ENCODE peak calls at places on chromosomes 16 and 17, in nine cellular contexts. H is adrenal gland, P is neural progenitor cell, X is mammary epithelial cell, M is ovary, A is transverse colon, J is fibroblast of the aortic adventitia, S is kidney epithelial cell, G is fibroblast of lung. L is an unnamed sample.

GRCh38 chr16:397736-398332 is 835 bp downstream of the NME4 start:
- DNase-seq in X (no peak), S (no peak), M (peak; percentile 66), J (peak; percentile 51), A (peak; percentile 81), G (peak; percentile 73), P (peak; percentile 91), H (peak; percentile 92), L (peak; percentile 53)

GRCh38 chr16:89449726-89450335 is 40.5 kb downstream of the ANKRD11 start:
- DNase-seq in S (no peak), A (no peak), J (no peak), X (peak; percentile 42), M (no peak), G (no peak), H (no peak), P (no peak), L (peak; percentile 46)

GRCh38 chr17:34503804-34504203 is 75.6 kb upstream of the TMEM132E start:
- DNase-seq in X (no peak), P (peak; percentile 16), H (peak; percentile 68), S (no peak), M (no peak), A (peak; percentile 14), J (no peak), G (no peak), L (no peak)

GRCh38 chr17:64133546-64134215 is 3.7 kb upstream of the ERN1 start:
- DNase-seq in A (no peak), P (peak; percentile 81), G (peak; percentile 79), M (no peak), J (peak; percentile 81), S (no peak), H (peak; percentile 76), X (peak; percentile 54), L (peak; percentile 76)

GRCh38 chr16:27402964-27403600 is 1.1 kb downstream of the IL21R start:
- DNase-seq in P (no peak), G (no peak), J (no peak), S (no peak), X (no peak), A (no peak), M (no peak), H (no peak), L (no peak)

GRCh38 chr17:76983431-76983830 is 115.2 kb downstream of the MGAT5B start:
- DNase-seq in M (no peak), S (no peak), H (no peak), J (no peak), G (no peak), X (no peak), A (no peak), P (no peak), L (no peak)

GRCh38 chr16:52812945-52813556 is 239.6 kb downstream of the CHD9NB start:
- DNase-seq in G (peak; percentile 89), J (peak; percentile 5), S (peak; percentile 42), M (no peak), A (no peak), P (no peak), H (no peak), X (peak; percentile 83), L (peak; percentile 81)

GRCh38 chr17:42670199-42670924 is 6.4 kb downstream of the PLEKHH3 start:
- DNase-seq in P (peak; percentile 79), M (no peak), H (no peak), S (no peak), A (no peak), G (no peak), X (no peak), J (no peak), L (no peak)

GRCh38 chr17:39929657-39930407 is 2.3 kb downstream of the LRRC3C start:
- DNase-seq in G (peak; percentile 60), M (no peak), P (no peak), S (no peak), H (no peak), A (no peak), J (peak; percentile 89), X (peak; percentile 58), L (peak; percentile 77)

GRCh38 chr17:40791808-40792436 is 7.8 kb downstream of the KRT28 start:
- DNase-seq in M (no peak), G (peak; percentile 68), A (no peak), S (peak; percentile 9), J (peak; percentile 66), H (no peak), X (peak; percentile 9), P (peak; percentile 52), L (peak; percentile 62)

GRCh38 chr17:78957076-78957475 is 22.6 kb downstream of the LGALS3BP start:
- DNase-seq in H (no peak), P (no peak), A (no peak), G (peak; percentile 61), M (no peak), S (no peak), J (peak; percentile 34), X (no peak), L (peak; percentile 84)

GRCh38 chr17:57701121-57701520 is 44.0 kb downstream of the CCDC182 start:
- DNase-seq in M (no peak), A (no peak), H (no peak), J (no peak), S (no peak), X (no peak), P (no peak), G (no peak), L (no peak)

GRCh38 chr16:85416267-85417109 is 196.6 kb upstream of the GSE1 start:
- DNase-seq in G (peak; percentile 36), X (peak; percentile 13), S (no peak), H (no peak), J (peak; percentile 30), A (peak; percentile 86), P (peak; percentile 63), M (peak; percentile 22), L (peak; percentile 36)

GRCh38 chr16:84874004-84874435 is 54.2 kb downstream of the CRISPLD2 start:
- DNase-seq in S (no peak), H (no peak), X (no peak), A (no peak), G (no peak), P (no peak), J (no peak), M (no peak), L (no peak)

DNA sequence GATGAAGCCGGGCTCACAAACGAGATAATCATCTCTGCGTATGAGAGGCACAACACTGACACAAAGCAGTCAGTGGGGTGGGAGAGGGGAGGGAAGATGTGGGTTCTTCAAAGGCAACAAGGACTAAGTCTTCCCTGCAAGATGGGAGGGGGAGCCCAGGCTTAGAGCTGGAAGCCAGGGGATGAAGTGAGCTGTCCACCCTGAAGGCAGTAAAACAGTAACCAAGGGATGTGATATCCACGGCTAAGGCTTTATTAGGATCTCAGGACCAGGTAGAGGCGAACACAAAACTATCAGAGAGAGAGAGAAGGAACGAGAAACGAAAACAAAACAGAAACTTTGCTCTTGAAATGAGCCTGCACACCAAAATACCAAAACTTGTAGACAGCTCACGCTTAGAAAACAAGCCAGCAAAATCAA is 115.9 kb downstream of the DYNLRB2 start:
- DNase-seq in X (no peak), H (no peak), S (no peak), G (no peak), J (no peak), M (no peak), P (peak; percentile 32), A (no peak), L (no peak)
- H3K4me3 ChIP-seq in X (no peak overlapping the region), H (no peak overlapping the region), S (no peak overlapping the region), G (no peak overlapping the region), J (no peak overlapping the region), M (no peak overlapping the region), P (no peak overlapping the region), A (no peak overlapping the region), L (no peak overlapping the region)

GRCh38 chr16:9197957-9198661 is 106.7 kb downstream of the HAPSTR1 start:
- DNase-seq in H (no peak), G (no peak), M (no peak), A (no peak), J (no peak), P (no peak), X (no peak), S (no peak), L (no peak)

GRCh38 chr16:9199312-9199711 is 107.9 kb downstream of the HAPSTR1 start:
- DNase-seq in G (no peak), M (no peak), J (no peak), H (no peak), X (no peak), A (no peak), P (no peak), S (no peak), L (no peak)

GRCh38 chr16:9195301-9195700 is 103.9 kb downstream of the HAPSTR1 start:
- DNase-seq in P (no peak), M (no peak), H (no peak), X (no peak), G (no peak), J (no peak), A (no peak), S (no peak), L (no peak)

DNA sequence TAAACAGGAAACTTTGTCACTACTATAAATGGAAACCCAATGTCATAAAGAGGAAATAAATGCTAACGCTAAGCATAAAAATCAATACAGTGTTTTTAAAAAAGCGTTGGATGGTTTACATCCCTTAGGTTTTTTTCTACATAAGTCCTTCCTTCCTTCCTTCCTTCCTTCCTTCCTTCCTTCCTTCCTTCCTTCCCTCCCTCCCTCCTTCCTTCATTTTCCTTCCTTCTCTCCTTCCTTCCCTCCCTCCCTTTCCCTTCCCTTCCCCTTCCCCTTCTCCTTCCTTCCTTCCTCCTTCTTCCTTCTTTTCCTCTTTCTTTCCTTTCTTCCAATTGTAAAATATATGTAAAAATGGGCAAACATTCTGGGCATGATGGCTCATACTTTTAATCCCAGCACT is 108.3 kb downstream of the HAPSTR1 start:
- DNase-seq in S (no peak), M (no peak), P (no peak), X (no peak), H (no peak), G (no peak), J (no peak), A (no peak), L (no peak)
- TF ChIP-seq CTCF in S (no peak), M (no peak), P (no peak), X (no peak), H (no peak), G (no peak), J (no peak), A (no peak), L (no peak)

GRCh38 chr17:9003355-9004131 is 17.8 kb upstream of the NTN1 start:
- DNase-seq in S (no peak), J (no peak), M (no peak), G (no peak), A (no peak), P (peak; percentile 95), H (peak; percentile 14), X (peak; percentile 21), L (no peak)
- H3K4me3 ChIP-seq in S (no peak overlapping the region), J (no peak overlapping the region), M (peak overlapping the region; percentile 36), G (no peak overlapping the region), A (peak overlapping the region; percentile 46), P (peak overlapping the region; percentile 66), H (peak overlapping the region; percentile 48), X (no peak overlapping the region), L (no peak overlapping the region)

DNA sequence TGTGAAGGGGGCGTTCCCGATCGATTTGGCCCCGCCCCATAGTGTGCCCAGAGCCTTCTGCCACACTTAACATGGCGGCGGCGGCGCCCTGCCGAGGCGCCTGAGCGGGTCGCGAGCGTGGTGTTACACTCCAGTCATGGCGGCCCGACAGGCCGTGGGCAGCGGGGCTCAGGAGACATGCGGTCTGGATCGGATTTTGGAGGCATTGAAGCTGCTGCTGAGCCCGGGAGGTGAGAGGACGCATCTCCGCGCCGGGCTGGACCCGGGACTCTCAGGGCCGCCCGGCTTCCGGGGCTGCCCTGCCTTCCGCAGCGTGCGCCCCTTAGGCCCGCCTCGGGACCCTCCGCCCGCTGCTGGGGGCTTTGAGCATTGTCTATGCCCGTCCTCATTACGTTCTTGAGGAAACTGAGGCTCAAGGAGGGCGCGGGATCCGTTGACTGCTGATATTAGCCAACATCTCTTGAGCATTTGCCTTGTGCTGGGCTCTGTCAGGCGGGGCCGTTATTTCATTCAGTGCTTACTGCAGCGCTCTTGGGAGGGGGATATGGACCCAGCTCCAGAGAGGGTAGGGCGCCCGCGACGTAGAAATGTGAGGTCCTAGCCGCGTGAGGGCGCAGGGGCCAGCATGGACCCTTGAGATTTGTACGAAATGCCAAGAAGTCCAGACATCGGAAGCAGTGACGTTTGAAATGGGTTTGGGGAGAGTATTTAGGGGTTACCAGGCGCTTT is at the start of gene TANGO6:
- DNase-seq in G (peak; percentile 71), P (peak; percentile 92), H (peak; percentile 89), J (peak; percentile 75), S (peak; percentile 31), A (peak; percentile 89), X (peak; percentile 64), M (peak; percentile 81), L (peak; percentile 68)
- TF ChIP-seq CTCF in G (peak; percentile 27), P (peak; percentile 65), H (no peak), J (peak; percentile 34), S (peak; percentile 55), A (no peak), X (peak; percentile 20), M (no peak), L (peak; percentile 16)

L was measured in fibroblast of mammary gland.